ENCODE peak calls at places on chromosomes 2 and 18, in four cellular contexts. One of them, this sample, is unnamed.

GRCh38 chr2:142642654-142643053 is 234.8 kb upstream of the KYNU start:
- DNase-seq in HepG2: no peak
- DNase-seq in SK-N-SH: no peak
- DNase-seq in K562: no peak
- DNase-seq in this sample: no peak

GRCh38 chr2:45691152-45691551 is 39.7 kb downstream of the PRKCE start:
- DNase-seq in HepG2: no peak
- DNase-seq in SK-N-SH: no peak
- DNase-seq in K562: no peak
- DNase-seq in this sample: no peak

GRCh38 chr18:40868110-40868858 is 1086.8 kb upstream of the PIK3C3 start:
- DNase-seq in SK-N-SH: no peak
- DNase-seq in K562: no peak
- DNase-seq in HepG2: peak; percentile 3
- DNase-seq in this sample: no peak

GRCh38 chr2:9710311-9710710 is 79.5 kb upstream of the YWHAQ start:
- DNase-seq in SK-N-SH: no peak
- DNase-seq in K562: no peak
- DNase-seq in HepG2: no peak
- DNase-seq in this sample: no peak

GRCh38 chr2:193869564-193869963 is 1674.8 kb upstream of the TMEFF2 start:
- DNase-seq in SK-N-SH: no peak
- DNase-seq in HepG2: no peak
- DNase-seq in K562: no peak
- DNase-seq in this sample: no peak

GRCh38 chr2:183488421-183488820 is 364.2 kb downstream of the NUP35 start:
- DNase-seq in HepG2: no peak
- DNase-seq in K562: no peak
- DNase-seq in SK-N-SH: no peak
- DNase-seq in this sample: no peak

GRCh38 chr2:202178342-202178958 is 59.9 kb downstream of the SUMO1 start:
- DNase-seq in K562: peak; percentile 43
- DNase-seq in HepG2: peak; percentile 58
- DNase-seq in SK-N-SH: peak; percentile 68
- DNase-seq in this sample: peak; percentile 65

GRCh38 chr2:437772-438393 is 150.0 kb upstream of the ALKAL2 start:
- DNase-seq in HepG2: no peak
- DNase-seq in K562: no peak
- DNase-seq in SK-N-SH: no peak
- DNase-seq in this sample: no peak

GRCh38 chr18:46916551-46917107 is 678 bp downstream of the PIAS2 start:
- DNase-seq in SK-N-SH: peak; percentile 34
- DNase-seq in HepG2: peak; percentile 17
- DNase-seq in K562: no peak
- DNase-seq in this sample: no peak

GRCh38 chr18:3281456-3282400 is 19.8 kb downstream of the MYL12B start:
- DNase-seq in HepG2: peak; percentile 67
- DNase-seq in K562: peak; percentile 64
- DNase-seq in SK-N-SH: peak; percentile 59
- DNase-seq in this sample: no peak

GRCh38 chr2:174762464-174762863 is 1.8 kb downstream of the CHRNA1 start:
- DNase-seq in K562: no peak
- DNase-seq in HepG2: no peak
- DNase-seq in SK-N-SH: no peak
- DNase-seq in this sample: no peak

GRCh38 chr2:134846213-134846612 is 7.8 kb downstream of the ACMSD start:
- DNase-seq in SK-N-SH: no peak
- DNase-seq in K562: no peak
- DNase-seq in HepG2: no peak
- DNase-seq in this sample: no peak

GRCh38 chr2:120421830-120422175 is 75.9 kb downstream of the INHBB start:
- DNase-seq in SK-N-SH: no peak
- DNase-seq in K562: no peak
- DNase-seq in HepG2: no peak
- DNase-seq in this sample: no peak

GRCh38 chr2:119864318-119864717 is 104.6 kb downstream of the PTPN4 start:
- DNase-seq in HepG2: no peak
- DNase-seq in K562: no peak
- DNase-seq in SK-N-SH: no peak
- DNase-seq in this sample: no peak

GRCh38 chr2:111219734-111220505 is 99.2 kb downstream of the BCL2L11 start:
- DNase-seq in HepG2: no peak
- DNase-seq in SK-N-SH: no peak
- DNase-seq in K562: no peak
- DNase-seq in this sample: no peak

GRCh38 chr2:189178007-189178406 is 1.6 kb downstream of the COL5A2 start:
- DNase-seq in HepG2: no peak
- DNase-seq in SK-N-SH: no peak
- DNase-seq in K562: no peak
- DNase-seq in this sample: no peak

GRCh38 chr2:105114551-105114950 is 76.7 kb downstream of the MRPS9 start:
- DNase-seq in K562: peak; percentile 70
- DNase-seq in HepG2: peak; percentile 70
- DNase-seq in SK-N-SH: peak; percentile 81
- DNase-seq in this sample: no peak

GRCh38 chr2:147108553-147108952 is 736.3 kb upstream of the ACVR2A start:
- DNase-seq in K562: no peak
- DNase-seq in HepG2: no peak
- DNase-seq in SK-N-SH: no peak
- DNase-seq in this sample: no peak

GRCh38 chr2:16617282-16618266 is 48.1 kb downstream of the CYRIA start:
- DNase-seq in K562: peak; percentile 57
- DNase-seq in SK-N-SH: peak; percentile 56
- DNase-seq in HepG2: no peak
- DNase-seq in this sample: peak; percentile 54

GRCh38 chr2:14907014-14907612 is 274.6 kb downstream of the LRATD1 start:
- DNase-seq in K562: no peak
- DNase-seq in SK-N-SH: no peak
- DNase-seq in HepG2: peak; percentile 13
- DNase-seq in this sample: no peak

GRCh38 chr2:50077190-50077589 is 922.9 kb upstream of the FSHR start:
- DNase-seq in K562: no peak
- DNase-seq in HepG2: no peak
- DNase-seq in SK-N-SH: no peak
- DNase-seq in this sample: no peak

GRCh38 chr2:238139141-238139840 is 823 bp downstream of the KLHL30 start:
- DNase-seq in K562: peak; percentile 82
- DNase-seq in SK-N-SH: no peak
- DNase-seq in HepG2: no peak
- DNase-seq in this sample: peak; percentile 64

GRCh38 chr2:32925976-32926707 is 20.6 kb upstream of the LTBP1 start:
- DNase-seq in K562: no peak
- DNase-seq in SK-N-SH: no peak
- DNase-seq in HepG2: no peak
- DNase-seq in this sample: no peak
- TF ChIP-seq FOXJ3 in K562: no peak
- TF ChIP-seq FOXJ3 in SK-N-SH: no peak
- TF ChIP-seq FOXJ3 in HepG2: no peak
- TF ChIP-seq FOXJ3 in this sample: no peak

GRCh38 chr2:169653636-169654035 is 40.6 kb downstream of the CFAP210 start:
- DNase-seq in SK-N-SH: no peak
- DNase-seq in K562: no peak
- DNase-seq in HepG2: no peak
- DNase-seq in this sample: no peak
- TF ChIP-seq FOXJ3 in SK-N-SH: no peak
- TF ChIP-seq FOXJ3 in K562: no peak
- TF ChIP-seq FOXJ3 in HepG2: no peak
- TF ChIP-seq FOXJ3 in this sample: no peak

GRCh38 chr2:196331143-196331542 is 159.8 kb upstream of the STK17B start:
- DNase-seq in HepG2: no peak
- DNase-seq in K562: peak; percentile 17
- DNase-seq in SK-N-SH: no peak
- DNase-seq in this sample: no peak
- TF ChIP-seq FOXJ3 in HepG2: no peak
- TF ChIP-seq FOXJ3 in K562: no peak
- TF ChIP-seq FOXJ3 in SK-N-SH: no peak
- TF ChIP-seq FOXJ3 in this sample: no peak

GRCh38 chr2:28392297-28393114 is at the start of gene FOSL2:
- DNase-seq in K562: peak; percentile 92
- DNase-seq in SK-N-SH: peak; percentile 98
- DNase-seq in HepG2: peak; percentile 100
- DNase-seq in this sample: peak; percentile 78

GRCh38 chr2:28394997-28395333 is 2.3 kb downstream of the FOSL2 start:
- DNase-seq in HepG2: no peak
- DNase-seq in K562: no peak
- DNase-seq in SK-N-SH: no peak
- DNase-seq in this sample: no peak

GRCh38 chr2:28394331-28394877 is 1.7 kb downstream of the FOSL2 start:
- DNase-seq in K562: no peak
- DNase-seq in SK-N-SH: no peak
- DNase-seq in HepG2: no peak
- DNase-seq in this sample: no peak

GRCh38 chr2:28391564-28392296 is 928 bp upstream of the FOSL2 start:
- DNase-seq in K562: peak; percentile 41
- DNase-seq in SK-N-SH: peak; percentile 91
- DNase-seq in HepG2: peak; percentile 72
- DNase-seq in this sample: peak; percentile 66

GRCh38 chr2:28393115-28393836 is 618 bp downstream of the FOSL2 start:
- DNase-seq in SK-N-SH: peak; percentile 80
- DNase-seq in HepG2: no peak
- DNase-seq in K562: peak; percentile 68
- DNase-seq in this sample: peak; percentile 48
- TF ChIP-seq FOXJ3 in SK-N-SH: no peak
- TF ChIP-seq FOXJ3 in HepG2: no peak
- TF ChIP-seq FOXJ3 in K562: no peak
- TF ChIP-seq FOXJ3 in this sample: no peak

GRCh38 chr2:118123561-118124232 is 35.4 kb downstream of the INSIG2 start:
- DNase-seq in K562: no peak
- DNase-seq in SK-N-SH: no peak
- DNase-seq in HepG2: peak; percentile 36
- DNase-seq in this sample: no peak
- TF ChIP-seq FOXJ3 in K562: no peak
- TF ChIP-seq FOXJ3 in SK-N-SH: no peak
- TF ChIP-seq FOXJ3 in HepG2: no peak
- TF ChIP-seq FOXJ3 in this sample: no peak